ENCODE peak calls at places on chromosomes 5 and 9, in seven cellular contexts. A is ovary, U is H1, D is mesenchymal stem cell, V is ascending aorta, T is tibial artery, I is psoas muscle. F is an unnamed sample. For H3K4me1, the result is how much of the 10 kb centered on the place peaks cover.

GRCh38 chr9:110578896-110579752 is at the start of gene SVEP1:
- DNase-seq in A (peak), U (no peak), D (peak), V (no peak), T (peak), I (peak), F (peak)

GRCh38 chr5:543755-544674 is 19.8 kb upstream of the SLC9A3 start:
- DNase-seq in A (no peak), U (no peak), D (no peak), V (no peak), T (peak), I (peak), F (no peak)

GRCh38 chr5:52504584-52505240 is 283.0 kb upstream of the ITGA1 start:
- DNase-seq in A (no peak), U (no peak), D (no peak), V (no peak), T (no peak), I (no peak), F (no peak)

GRCh38 chr9:74942801-74943200 is 9.9 kb downstream of the C9orf40 start:
- DNase-seq in A (no peak), U (no peak), D (peak), V (no peak), T (no peak), I (no peak), F (no peak)

GRCh38 chr5:147081256-147081872 is 153.5 kb upstream of the STK32A start:
- DNase-seq in A (no peak), U (no peak), D (no peak), V (no peak), T (no peak), I (no peak), F (no peak)

GRCh38 chr5:96721351-96721970 is 59.3 kb downstream of the CAST start:
- DNase-seq in A (no peak), U (no peak), D (peak), V (no peak), T (peak), I (peak), F (peak)

GRCh38 chr9:95443301-95443700 is 73.5 kb downstream of the PTCH1 start:
- DNase-seq in A (no peak), U (no peak), D (no peak), V (no peak), T (no peak), I (no peak), F (no peak)

GRCh38 chr5:111069839-111070238 is 1.7 kb upstream of the TSLP start:
- DNase-seq in A (no peak), U (no peak), D (peak), V (no peak), T (no peak), I (no peak), F (peak)

GRCh38 chr9:72460342-72461312 is 60.8 kb upstream of the TMC1 start:
- DNase-seq in A (no peak), U (no peak), D (no peak), V (no peak), T (no peak), I (no peak), F (no peak)

GRCh38 chr5:176578391-176578808 is 29.3 kb downstream of the CDHR2 start:
- DNase-seq in A (peak), U (no peak), D (peak), V (no peak), T (no peak), I (no peak), F (peak)

GRCh38 chr9:4670591-4670990 is 4.3 kb upstream of the SPATA6L start:
- DNase-seq in A (no peak), U (no peak), D (no peak), V (no peak), T (no peak), I (no peak), F (no peak)

GRCh38 chr9:16417101-16417500 is 453.4 kb downstream of the BNC2 start:
- DNase-seq in A (no peak), U (no peak), D (peak), V (no peak), T (no peak), I (no peak), F (peak)

GRCh38 chr5:151208481-151208914 is 15.4 kb downstream of the CCDC69 start:
- DNase-seq in A (no peak), U (no peak), D (no peak), V (no peak), T (no peak), I (no peak), F (no peak)

GRCh38 chr9:30982301-30982700 is 1402.1 kb upstream of the ACO1 start:
- DNase-seq in A (no peak), U (no peak), D (peak), V (no peak), T (no peak), I (no peak), F (no peak)

GRCh38 chr9:100505564-100506159 is 32.7 kb downstream of the TMEFF1 start:
- DNase-seq in A (peak), U (peak), D (peak), V (no peak), T (no peak), I (peak), F (peak)

GRCh38 chr5:169200086-169200778 is 100.7 kb downstream of the SLIT3 start:
- DNase-seq in A (no peak), U (no peak), D (no peak), V (no peak), T (no peak), I (no peak), F (no peak)

GRCh38 chr9:123296174-123296573 is 27.8 kb upstream of the STRBP start:
- DNase-seq in A (no peak), U (no peak), D (no peak), V (no peak), T (no peak), I (no peak), F (no peak)

GRCh38 chr9:84947412-84947972 is 278.0 kb downstream of the NTRK2 start:
- DNase-seq in A (no peak), U (no peak), D (no peak), V (no peak), T (no peak), I (no peak), F (no peak)

GRCh38 chr9:4771788-4772187 is 21.0 kb upstream of the RCL1 start:
- DNase-seq in A (no peak), U (no peak), D (no peak), V (no peak), T (no peak), I (no peak), F (no peak)

GRCh38 chr5:30659417-30659816 is 534.1 kb upstream of the CDH6 start:
- DNase-seq in A (no peak), U (no peak), D (no peak), V (no peak), T (no peak), I (no peak), F (no peak)

GRCh38 chr5:146048994-146049703 is 56.2 kb downstream of the PLAC8L1 start:
- DNase-seq in A (peak), U (no peak), D (peak), V (no peak), T (no peak), I (no peak), F (peak)

GRCh38 chr5:82159014-82159413 is 119.1 kb downstream of the RPS23 start:
- DNase-seq in A (no peak), U (no peak), D (peak), V (no peak), T (no peak), I (no peak), F (peak)

GRCh38 chr5:126052791-126053190 is 370.4 kb upstream of the GRAMD2B start:
- DNase-seq in A (no peak), U (no peak), D (no peak), V (no peak), T (no peak), I (no peak), F (no peak)

GRCh38 chr5:94945656-94946055 is 327.2 kb downstream of the SLF1 start:
- DNase-seq in A (no peak), U (no peak), D (no peak), V (no peak), T (no peak), I (peak), F (no peak)

GRCh38 chr5:144060598-144060997 is 109.9 kb downstream of the YIPF5 start:
- DNase-seq in A (no peak), U (no peak), D (no peak), V (no peak), T (no peak), I (no peak), F (peak)

GRCh38 chr5:154764967-154765366 is 9.8 kb downstream of the LARP1 start:
- DNase-seq in A (no peak), U (no peak), D (no peak), V (no peak), T (no peak), I (no peak), F (no peak)

GRCh38 chr5:143888912-143889311 is 77.0 kb downstream of the HMHB1 start:
- DNase-seq in A (no peak), U (no peak), D (no peak), V (no peak), T (no peak), I (no peak), F (no peak)

GRCh38 chr5:86665984-86666760 is 48.4 kb downstream of the COX7C start:
- DNase-seq in A (no peak), U (no peak), D (no peak), V (no peak), T (no peak), I (no peak), F (no peak)

GRCh38 chr9:982660-983240 is 6.3 kb downstream of the DMRT3 start:
- DNase-seq in A (no peak), U (no peak), D (no peak), V (no peak), T (no peak), I (no peak), F (no peak)

GRCh38 chr5:56155992-56156584 is 77.0 kb downstream of the ANKRD55 start:
- DNase-seq in A (no peak), U (no peak), D (no peak), V (no peak), T (peak), I (peak), F (no peak)

GRCh38 chr5:125595095-125595494 is 828.1 kb upstream of the GRAMD2B start:
- DNase-seq in A (peak), U (no peak), D (peak), V (no peak), T (no peak), I (peak), F (peak)

GRCh38 chr5:72433520-72433919 is 73.7 kb downstream of the ZNF366 start:
- DNase-seq in A (no peak), U (no peak), D (no peak), V (no peak), T (no peak), I (no peak), F (peak)

GRCh38 chr5:135482383-135482933 is 30.3 kb upstream of the TIFAB start:
- DNase-seq in A (no peak), U (no peak), D (no peak), V (no peak), T (peak), I (no peak), F (no peak)

GRCh38 chr9:13896922-13897835 is 416.8 kb downstream of the NFIB start:
- DNase-seq in A (no peak), U (no peak), D (no peak), V (no peak), T (no peak), I (no peak), F (peak)
- H3K4me3 ChIP-seq in A (no peak), U (no peak), D (no peak), V (no peak), T (no peak), I (no peak), F (no peak)

DNA sequence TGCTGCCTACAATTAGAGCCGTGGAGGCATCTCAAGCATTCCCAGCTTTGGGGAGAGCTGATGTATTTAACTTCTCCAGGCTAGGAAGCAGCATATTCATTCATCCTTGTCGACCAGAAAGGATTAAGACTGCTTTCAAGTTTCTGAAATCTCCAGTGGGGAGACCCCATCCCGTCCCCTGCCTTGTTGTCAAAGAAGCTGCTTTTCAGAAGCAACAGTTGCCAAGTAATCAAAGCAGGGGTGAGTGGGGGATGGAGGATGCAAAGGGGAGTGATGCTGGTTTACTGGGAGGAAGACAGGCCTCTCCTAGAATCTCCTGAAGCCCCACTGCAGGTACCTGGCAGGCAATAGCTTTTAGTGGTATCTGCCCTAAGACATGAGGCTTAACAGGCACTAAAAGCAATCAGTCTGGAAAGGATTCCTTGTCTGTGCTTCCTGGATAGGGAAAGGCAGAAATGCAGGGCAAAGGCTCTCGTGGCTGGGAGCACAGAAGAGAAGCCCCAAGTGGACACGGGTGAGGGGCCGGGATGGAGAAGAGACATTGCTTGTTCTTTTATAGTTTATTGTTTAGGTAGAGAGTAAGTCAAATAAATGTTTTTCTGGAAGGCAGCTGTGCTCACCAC is 40.2 kb downstream of the CCNJL start:
- DNase-seq in A (no peak), U (no peak), D (no peak), V (no peak), T (no peak), I (no peak), F (no peak)
- H3K4me1 ChIP-seq in A (under half), U (under half), D (under half), V (under half), T (under half), I (under half), F (under half)

GRCh38 chr5:122978068-122978467 is 58.5 kb downstream of the PPIC start:
- DNase-seq in A (no peak), U (no peak), D (no peak), V (no peak), T (no peak), I (no peak), F (no peak)

GRCh38 chr5:122981846-122982245 is 54.7 kb downstream of the PPIC start:
- DNase-seq in A (no peak), U (no peak), D (no peak), V (no peak), T (no peak), I (no peak), F (no peak)

GRCh38 chr5:122982376-122982775 is 54.1 kb downstream of the PPIC start:
- DNase-seq in A (no peak), U (no peak), D (no peak), V (no peak), T (no peak), I (no peak), F (no peak)

GRCh38 chr5:122977306-122977705 is 59.2 kb downstream of the PPIC start:
- DNase-seq in A (no peak), U (no peak), D (no peak), V (no peak), T (no peak), I (no peak), F (no peak)

DNA sequence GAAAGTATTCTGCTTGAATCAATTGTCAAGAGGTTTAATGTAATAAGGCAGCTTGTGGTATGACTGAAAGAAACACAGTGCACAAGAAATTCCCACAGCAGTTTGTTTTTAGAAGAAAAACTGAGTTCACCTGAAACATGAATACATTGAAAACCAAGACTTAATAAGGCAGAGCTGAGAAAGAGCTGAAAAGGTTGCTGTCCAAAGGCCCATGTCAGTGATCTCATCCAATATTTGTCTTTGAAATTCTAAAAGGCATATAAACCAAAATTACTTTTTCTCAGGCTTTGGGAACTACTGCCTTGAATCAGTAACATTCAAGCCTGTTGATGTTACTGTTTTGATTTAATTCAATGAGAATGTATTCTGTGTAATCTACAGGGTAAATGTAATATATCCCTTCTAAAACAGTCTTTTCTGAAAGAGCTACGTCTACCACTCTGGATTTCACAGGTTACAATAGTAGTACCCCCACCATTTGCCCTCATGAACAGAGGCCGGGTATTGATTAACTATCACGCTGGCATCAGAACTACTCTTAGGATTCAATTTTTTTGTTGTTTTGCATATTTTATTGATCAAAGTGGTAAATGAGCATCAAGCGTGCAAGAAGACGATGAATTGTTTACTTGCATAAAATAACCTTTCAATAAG is 57.8 kb downstream of the PPIC start:
- DNase-seq in A (no peak), U (no peak), D (no peak), V (no peak), T (no peak), I (no peak), F (no peak)
- H3K4me3 ChIP-seq in A (no peak), U (no peak), D (no peak), V (no peak), T (no peak), I (no peak), F (no peak)

GRCh38 chr5:130708744-130709143 is 456.3 kb downstream of the HINT1 start:
- DNase-seq in A (no peak), U (no peak), D (peak), V (no peak), T (no peak), I (no peak), F (peak)
- H3K4me1 ChIP-seq in A (under half), U (under half), D (under half), V (under half), T (under half), I (under half), F (under half)

GRCh38 chr5:32092938-32093812 is 80.9 kb downstream of the GOLPH3 start:
- DNase-seq in A (peak), U (peak), D (peak), V (no peak), T (no peak), I (no peak), F (peak)
- H3K4me3 ChIP-seq in A (no peak), U (no peak), D (no peak), V (no peak), T (no peak), I (no peak), F (no peak)

GRCh38 chr9:104988539-104988938 is 60.6 kb upstream of the ABCA1 start:
- DNase-seq in A (no peak), U (no peak), D (no peak), V (no peak), T (no peak), I (no peak), F (no peak)
- H3K4me1 ChIP-seq in A (under half), U (under half), D (under half), V (under half), T (under half), I (under half), F (under half)

GRCh38 chr9:114909657-114910056 is 20.7 kb downstream of the TNFSF8 start:
- DNase-seq in A (no peak), U (no peak), D (no peak), V (no peak), T (no peak), I (no peak), F (no peak)
- H3K4me3 ChIP-seq in A (no peak), U (no peak), D (no peak), V (no peak), T (no peak), I (no peak), F (no peak)

F was measured in fibroblast of lung.